ENCODE peak calls at places on chromosome 5, in four cellular contexts. U is HEK293T, H is K562, W is HepG2. F is an unnamed sample.

GRCh38 chr5:35659556-35659955 is 41.9 kb downstream of the SPEF2 start:
- DNase-seq in H (no peak), U (no peak), W (no peak), F (no peak)

GRCh38 chr5:53490747-53491146 is 10.3 kb downstream of the FST start:
- DNase-seq in W (peak; percentile 54), U (no peak), H (no peak), F (no peak)

GRCh38 chr5:56112526-56113121 is 117.9 kb upstream of the IL6ST start:
- DNase-seq in U (peak; percentile 36), H (no peak), W (no peak), F (no peak)

GRCh38 chr5:172743112-172743959 is 27.7 kb downstream of the DUSP1 start:
- DNase-seq in W (no peak), U (no peak), H (no peak), F (no peak)

GRCh38 chr5:136048966-136049365 is 20.2 kb downstream of the TGFBI start:
- DNase-seq in U (no peak), H (no peak), W (no peak), F (no peak)

GRCh38 chr5:159091051-159091450 is 8.7 kb downstream of the EBF1 start:
- DNase-seq in H (no peak), W (no peak), U (no peak), F (no peak)

GRCh38 chr5:110852053-110852452 is 113.2 kb downstream of the SLC25A46 start:
- DNase-seq in H (no peak), W (no peak), U (no peak), F (no peak)

GRCh38 chr5:32233696-32234447 is 59.8 kb upstream of the GOLPH3 start:
- DNase-seq in W (peak; percentile 100), U (no peak), H (no peak), F (no peak)

GRCh38 chr5:180873628-180874520 is 12.8 kb upstream of the ZFP62 start:
- DNase-seq in U (no peak), W (no peak), H (peak; percentile 71), F (no peak)

GRCh38 chr5:55306641-55307382 is 682 bp downstream of the DHX29 start:
- DNase-seq in U (peak; percentile 18), H (no peak), W (peak; percentile 27), F (no peak)

GRCh38 chr5:20497356-20497755 is 509.4 kb upstream of the CDH18 start:
- DNase-seq in W (peak; percentile 68), H (no peak), U (no peak), F (no peak)

GRCh38 chr5:179870403-179870903 is 11.8 kb upstream of the MRNIP start:
- DNase-seq in U (peak; percentile 73), H (peak; percentile 82), W (peak; percentile 29), F (no peak)

GRCh38 chr5:12615141-12615820 is 711.0 kb upstream of the CTNND2 start:
- DNase-seq in H (peak; percentile 68), U (no peak), W (no peak), F (no peak)

GRCh38 chr5:116300016-116300601 is 215.3 kb downstream of the COMMD10 start:
- DNase-seq in W (no peak), H (no peak), U (no peak), F (no peak)

GRCh38 chr5:91867799-91868198 is 484.7 kb upstream of the ARRDC3 start:
- DNase-seq in H (no peak), U (no peak), W (no peak), F (no peak)

GRCh38 chr5:27598576-27598975 is 560.2 kb upstream of the CDH9 start:
- DNase-seq in U (no peak), H (no peak), W (no peak), F (no peak)

GRCh38 chr5:36202521-36202961 is 39.2 kb downstream of the NADK2 start:
- DNase-seq in U (no peak), W (no peak), H (no peak), F (no peak)

GRCh38 chr5:1413211-1413610 is 32.0 kb downstream of the SLC6A3 start:
- DNase-seq in H (no peak), W (no peak), U (no peak), F (no peak)

GRCh38 chr5:155087036-155087435 is 73.5 kb downstream of the KIF4B start:
- DNase-seq in W (no peak), H (no peak), U (no peak), F (no peak)

GRCh38 chr5:60633336-60633735 is 66.6 kb downstream of the DEPDC1B start:
- DNase-seq in U (no peak), W (no peak), H (no peak), F (no peak)

GRCh38 chr5:32866138-32866537 is 155.0 kb downstream of the NPR3 start:
- DNase-seq in H (no peak), U (no peak), W (no peak), F (no peak)

GRCh38 chr5:1209896-1210776 is 8.7 kb downstream of the SLC6A19 start:
- DNase-seq in W (no peak), H (no peak), U (no peak), F (no peak)

GRCh38 chr5:139061274-139061673 is 136.9 kb downstream of the SIL1 start:
- DNase-seq in U (no peak), W (peak; percentile 10), H (no peak), F (no peak)

GRCh38 chr5:75340714-75341478 is 3.9 kb downstream of the HMGCR start:
- DNase-seq in W (no peak), U (no peak), H (no peak), F (no peak)

GRCh38 chr5:79086116-79086515 is 16.5 kb downstream of the BHMT2 start:
- DNase-seq in W (no peak), U (no peak), H (no peak), F (no peak)

GRCh38 chr5:9294793-9295465 is 250.9 kb downstream of the SEMA5A start:
- DNase-seq in H (no peak), U (no peak), W (no peak), F (no peak)
- TF ChIP-seq ELF4 in H (no peak), U (no peak), W (no peak), F (no peak)

GRCh38 chr5:107936532-107936931 is 265.8 kb upstream of the EFNA5 start:
- DNase-seq in H (no peak), W (peak; percentile 3), U (no peak), F (no peak)
- TF ChIP-seq ELF4 in H (no peak), W (no peak), U (no peak), F (no peak)

DNA sequence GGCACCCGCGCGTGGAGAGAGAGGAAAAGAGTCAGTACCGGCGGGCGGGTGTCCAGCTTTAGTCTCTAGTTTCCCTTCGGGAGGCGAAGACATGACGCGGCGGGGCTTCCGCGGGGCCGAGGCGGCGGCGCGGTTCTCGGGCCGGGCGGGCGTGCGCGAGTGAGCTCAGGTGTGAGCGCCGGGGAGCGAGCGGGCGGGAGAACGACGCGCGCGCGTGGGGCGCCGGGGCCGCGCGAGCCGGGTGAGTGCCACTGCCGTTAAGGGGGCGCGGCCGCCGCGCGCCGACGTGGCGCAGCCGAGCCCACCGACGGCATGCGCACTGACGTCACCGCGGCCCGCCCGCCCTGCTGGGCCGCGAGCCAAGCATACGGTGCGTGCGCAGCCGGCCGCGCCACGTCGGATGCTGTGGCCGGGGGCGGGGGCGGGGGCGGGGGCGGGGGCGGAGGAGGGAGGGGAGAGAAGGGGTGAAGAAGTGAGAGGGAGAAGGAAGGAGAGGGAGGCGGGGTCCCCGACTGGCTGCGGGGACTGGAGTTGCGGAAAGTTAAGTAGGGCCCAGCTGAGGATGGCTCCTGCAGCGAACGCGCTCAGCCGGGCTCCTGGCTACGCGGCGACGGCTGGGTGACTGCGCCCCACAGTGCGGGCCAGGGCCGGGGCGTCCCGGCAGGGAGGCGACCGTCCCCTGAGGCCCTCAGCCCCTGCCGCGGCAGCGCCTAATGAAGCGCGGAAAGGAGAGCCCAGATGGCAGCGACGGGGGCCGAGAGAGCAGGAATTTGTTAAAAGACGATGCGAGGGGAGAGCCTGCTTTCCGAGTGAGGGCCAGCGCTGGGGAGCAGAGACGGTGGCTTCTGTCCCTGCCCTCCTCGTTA is at the start of gene DAP:
- DNase-seq in W (peak; percentile 36), H (peak; percentile 95), U (peak; percentile 92), F (peak; percentile 76)
- TF ChIP-seq ELF4 in W (no peak), H (no peak), U (no peak), F (peak; percentile 43)

GRCh38 chr5:15236911-15237508 is 263.0 kb upstream of the FBXL7 start:
- DNase-seq in H (no peak), U (no peak), W (no peak), F (no peak)

GRCh38 chr5:15234911-15235310 is 265.1 kb upstream of the FBXL7 start:
- DNase-seq in W (no peak), U (no peak), H (no peak), F (no peak)

GRCh38 chr5:15234366-15234765 is 265.6 kb upstream of the FBXL7 start:
- DNase-seq in H (no peak), W (no peak), U (no peak), F (no peak)

GRCh38 chr5:15238006-15238405 is 262.0 kb upstream of the FBXL7 start:
- DNase-seq in H (no peak), U (no peak), W (no peak), F (no peak)

GRCh38 chr5:15233566-15233965 is 266.4 kb upstream of the FBXL7 start:
- DNase-seq in U (no peak), H (no peak), W (no peak), F (no peak)
- TF ChIP-seq ELF4 in U (no peak), H (no peak), W (no peak), F (no peak)

GRCh38 chr5:150595466-150596031 is 44.9 kb upstream of the SYNPO start:
- DNase-seq in U (no peak), H (peak; percentile 81), W (no peak), F (no peak)

GRCh38 chr5:150596826-150597225 is 43.6 kb upstream of the SYNPO start:
- DNase-seq in H (no peak), U (no peak), W (no peak), F (no peak)

GRCh38 chr5:150593593-150593992 is 46.9 kb upstream of the SYNPO start:
- DNase-seq in H (no peak), U (no peak), W (no peak), F (no peak)

GRCh38 chr5:150596313-150596712 is 44.1 kb upstream of the SYNPO start:
- DNase-seq in U (no peak), W (no peak), H (peak; percentile 43), F (no peak)

GRCh38 chr5:150593996-150594395 is 46.5 kb upstream of the SYNPO start:
- DNase-seq in U (no peak), H (no peak), W (no peak), F (no peak)
- TF ChIP-seq ELF4 in U (no peak), H (no peak), W (no peak), F (no peak)

DNA sequence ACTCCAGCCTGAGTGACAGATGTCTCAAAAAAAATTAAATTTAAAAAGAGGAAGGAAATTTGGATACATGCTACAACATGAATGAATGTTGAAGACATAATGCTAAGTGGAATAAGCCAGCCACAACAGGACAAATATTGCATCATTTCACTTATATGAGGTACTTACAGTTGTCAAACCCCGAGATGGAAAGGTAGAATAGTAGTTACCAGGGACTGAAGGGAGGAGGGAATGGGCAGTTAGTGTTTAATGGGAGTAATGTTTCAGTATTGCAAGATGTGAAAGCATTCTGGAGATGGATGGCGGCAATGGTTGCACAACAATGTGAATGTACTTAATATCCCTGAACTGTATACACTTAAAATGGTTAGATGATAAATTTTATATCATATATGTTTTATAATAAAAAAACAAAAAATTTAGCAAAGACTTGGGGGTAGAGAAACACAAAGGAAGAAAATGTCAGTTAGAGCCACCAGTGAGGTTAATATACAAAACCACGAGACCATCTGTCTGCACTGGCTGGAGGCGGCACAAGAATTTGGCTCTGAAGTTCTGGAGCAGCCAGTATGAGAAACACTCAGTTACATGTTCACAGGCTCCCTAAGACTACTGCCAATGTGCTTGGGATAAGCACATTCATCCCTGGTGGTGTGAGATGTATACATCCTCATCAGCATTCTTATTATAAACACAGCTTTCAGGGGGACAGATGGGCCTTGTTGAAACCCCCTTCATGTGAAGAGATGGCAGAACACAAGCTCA is 37.0 kb upstream of the RPS23 start:
- DNase-seq in W (no peak), H (no peak), U (no peak), F (no peak)
- TF ChIP-seq ELF4 in W (no peak), H (no peak), U (no peak), F (no peak)

F was measured in WTC11.